ENCODE peak calls at places on chromosomes 1 and 21, in ten cellular contexts. X is AG20443; C is thoracic aorta; K is AG09319; V is AG04450; Y is CD14-positive monocyte; P is OCI-LY7; J is activated CD4-positive, alpha-beta T cell treated with anti-CD3 and anti-CD28 coated beads for 48 hours; F is Calu3; Z is stimulated activated CD4-positive, alpha-beta T cell treated with anti-CD3 and anti-CD28 coated beads, TNF-alpha, amount 100 ng/mL, for 4 hours. Q is an unnamed sample.

GRCh38 chr21:45975017-45975595 is 6.5 kb upstream of the COL6A1 start:
- DNase-seq in X (peak; percentile 48), C (no peak), K (no peak), V (no peak), Y (peak; percentile 35), P (no peak), J (no peak), F (peak; percentile 20), Z (no peak), Q (peak; percentile 82)

GRCh38 chr1:209633335-209633997 is 18.8 kb downstream of the LAMB3 start:
- DNase-seq in X (no peak), C (no peak), K (no peak), V (no peak), Y (no peak), P (no peak), J (no peak), F (no peak), Z (no peak), Q (no peak)

GRCh38 chr1:34590211-34590623 is 164.6 kb upstream of the GJB5 start:
- DNase-seq in X (no peak), C (no peak), K (no peak), V (no peak), Y (no peak), P (no peak), J (no peak), F (peak; percentile 88), Z (no peak), Q (peak; percentile 77)

GRCh38 chr1:2468041-2468472 is 8.0 kb upstream of the PLCH2 start:
- DNase-seq in X (peak; percentile 77), C (no peak), K (no peak), V (peak; percentile 13), Y (no peak), P (peak; percentile 33), J (peak; percentile 36), F (peak; percentile 27), Z (peak; percentile 13), Q (no peak)

GRCh38 chr21:34113842-34114241 is 40.5 kb downstream of the MRPS6 start:
- DNase-seq in X (no peak), C (no peak), K (no peak), V (no peak), Y (no peak), P (no peak), J (no peak), F (no peak), Z (no peak), Q (peak; percentile 25)

GRCh38 chr1:210771131-210771530 is 362.8 kb downstream of the KCNH1 start:
- DNase-seq in X (no peak), C (no peak), K (no peak), V (no peak), Y (no peak), P (no peak), J (no peak), F (no peak), Z (no peak), Q (no peak)

GRCh38 chr21:43188712-43189151 is 19.9 kb downstream of the CRYAA start:
- DNase-seq in X (no peak), C (no peak), K (no peak), V (no peak), Y (peak; percentile 28), P (peak; percentile 68), J (no peak), F (no peak), Z (no peak), Q (no peak)

GRCh38 chr1:40745180-40745579 is 38.4 kb upstream of the KCNQ4 start:
- DNase-seq in X (peak; percentile 45), C (no peak), K (no peak), V (peak; percentile 32), Y (no peak), P (no peak), J (no peak), F (no peak), Z (no peak), Q (no peak)

GRCh38 chr1:41718444-41719028 is 200.2 kb downstream of the HIVEP3 start:
- DNase-seq in X (no peak), C (no peak), K (no peak), V (no peak), Y (no peak), P (no peak), J (no peak), F (no peak), Z (no peak), Q (no peak)

GRCh38 chr1:25844485-25845337 is 14.5 kb downstream of the AUNIP start:
- DNase-seq in X (no peak), C (no peak), K (no peak), V (no peak), Y (no peak), P (no peak), J (no peak), F (no peak), Z (no peak), Q (no peak)

GRCh38 chr21:13937236-13937635 is 273.5 kb downstream of the LIPI start:
- DNase-seq in X (no peak), C (no peak), K (no peak), V (no peak), Y (no peak), P (no peak), J (no peak), F (no peak), Z (no peak), Q (no peak)

GRCh38 chr1:192476802-192477298 is 98.7 kb upstream of the RGS1 start:
- DNase-seq in X (peak; percentile 45), C (peak; percentile 28), K (no peak), V (no peak), Y (peak; percentile 64), P (no peak), J (peak; percentile 11), F (peak; percentile 43), Z (no peak), Q (no peak)

GRCh38 chr1:151720974-151721787 is at the start of gene RIIAD1:
- DNase-seq in X (peak; percentile 93), C (no peak), K (no peak), V (no peak), Y (no peak), P (peak; percentile 56), J (peak; percentile 47), F (no peak), Z (no peak), Q (no peak)

GRCh38 chr1:19552291-19553010 is 67.1 kb upstream of the CAPZB start:
- DNase-seq in X (no peak), C (no peak), K (no peak), V (no peak), Y (no peak), P (no peak), J (no peak), F (no peak), Z (no peak), Q (peak; percentile 17)

GRCh38 chr1:205013683-205014367 is 29.2 kb upstream of the CNTN2 start:
- DNase-seq in X (peak; percentile 48), C (no peak), K (no peak), V (no peak), Y (no peak), P (no peak), J (no peak), F (no peak), Z (no peak), Q (no peak)

GRCh38 chr1:72000809-72001208 is 281.5 kb downstream of the NEGR1 start:
- DNase-seq in X (no peak), C (no peak), K (no peak), V (no peak), Y (no peak), P (no peak), J (no peak), F (peak; percentile 1), Z (no peak), Q (no peak)

GRCh38 chr1:165871311-165872067 is 44.1 kb downstream of the UCK2 start:
- DNase-seq in X (no peak), C (no peak), K (no peak), V (no peak), Y (peak; percentile 73), P (peak; percentile 84), J (peak; percentile 64), F (peak; percentile 67), Z (no peak), Q (peak; percentile 48)

GRCh38 chr1:6124341-6124740 is 55.8 kb downstream of the CHD5 start:
- DNase-seq in X (no peak), C (no peak), K (no peak), V (no peak), Y (no peak), P (no peak), J (no peak), F (no peak), Z (no peak), Q (no peak)

GRCh38 chr1:7705048-7705907 is 65.8 kb upstream of the VAMP3 start:
- DNase-seq in X (no peak), C (no peak), K (no peak), V (no peak), Y (no peak), P (no peak), J (peak; percentile 30), F (peak; percentile 24), Z (no peak), Q (peak; percentile 15)

GRCh38 chr1:33047839-33048305 is 11.2 kb upstream of the AK2 start:
- DNase-seq in X (peak; percentile 25), C (no peak), K (no peak), V (no peak), Y (no peak), P (no peak), J (no peak), F (no peak), Z (no peak), Q (no peak)

GRCh38 chr1:8880068-8880676 is 1.7 kb upstream of the ENO1 start:
- DNase-seq in X (peak; percentile 91), C (peak; percentile 50), K (peak; percentile 96), V (peak; percentile 78), Y (peak; percentile 69), P (peak; percentile 45), J (peak; percentile 67), F (peak; percentile 45), Z (no peak), Q (peak; percentile 61)

GRCh38 chr1:154698320-154699096 is 90.5 kb upstream of the ADAR start:
- DNase-seq in X (no peak), C (no peak), K (no peak), V (no peak), Y (no peak), P (no peak), J (peak; percentile 18), F (no peak), Z (no peak), Q (peak; percentile 16)

GRCh38 chr1:155254714-155255242 is 505 bp downstream of the ENTREP3 start:
- DNase-seq in X (peak; percentile 35), C (no peak), K (no peak), V (no peak), Y (no peak), P (no peak), J (no peak), F (peak; percentile 14), Z (no peak), Q (no peak)

GRCh38 chr1:2050482-2050792 is 226 bp downstream of the PRKCZ start:
- DNase-seq in X (no peak), C (no peak), K (no peak), V (no peak), Y (no peak), P (no peak), J (peak; percentile 38), F (no peak), Z (no peak), Q (peak; percentile 29)

GRCh38 chr1:7519181-7519860 is 251.8 kb upstream of the VAMP3 start:
- DNase-seq in X (no peak), C (no peak), K (no peak), V (no peak), Y (no peak), P (no peak), J (no peak), F (no peak), Z (no peak), Q (no peak)